ENCODE peak calls at places on chromosome 22, in five cellular contexts. J is HepG2, X is H1, G is SK-N-SH, E is K562. W is an unnamed sample.
A peak's percentile ranks its signal among the peaks of the same experiment; 100 is the strongest.

GRCh38 chr22:41562461-41562860 is 1.7 kb downstream of the CSDC2 start:
- DNase-seq in J (no peak), X (no peak), E (no peak), G (no peak), W (no peak)

GRCh38 chr22:32378703-32379272 is 21.1 kb downstream of the RFPL3 start:
- DNase-seq in J (peak; percentile 51), G (peak; percentile 80), E (peak; percentile 74), X (peak; percentile 91), W (no peak)

GRCh38 chr22:36048911-36049677 is 20.5 kb upstream of the RBFOX2 start:
- DNase-seq in J (no peak), G (no peak), X (no peak), E (peak; percentile 15), W (no peak)

GRCh38 chr22:36510966-36511881 is 4.4 kb upstream of the FOXRED2 start:
- DNase-seq in G (peak; percentile 62), X (peak; percentile 68), E (peak; percentile 26), J (peak; percentile 54), W (no peak)

GRCh38 chr22:32874330-32874729 is 72.8 kb downstream of the TIMP3 start:
- DNase-seq in E (no peak), X (no peak), G (no peak), J (no peak), W (no peak)

GRCh38 chr22:33579448-33580093 is 340.7 kb downstream of the LARGE1 start:
- DNase-seq in G (peak; percentile 67), J (peak; percentile 81), X (peak; percentile 94), E (peak; percentile 30), W (no peak)

GRCh38 chr22:23787910-23788309 is 1.1 kb downstream of the SMARCB1 start:
- DNase-seq in X (no peak), J (no peak), E (no peak), G (no peak), W (no peak)

GRCh38 chr22:36583546-36583945 is 54.6 kb upstream of the EIF3D start:
- DNase-seq in E (no peak), G (no peak), X (no peak), J (no peak), W (no peak)

GRCh38 chr22:19713650-19714319 is 518 bp upstream of the SEPTIN5 start:
- DNase-seq in J (no peak), E (no peak), X (peak; percentile 66), G (peak; percentile 90), W (no peak)

GRCh38 chr22:19715286-19715939 is 1.1 kb downstream of the SEPTIN5 start:
- DNase-seq in J (no peak), E (no peak), G (no peak), X (no peak), W (no peak)

GRCh38 chr22:19716041-19716828 is 1.9 kb downstream of the SEPTIN5 start:
- DNase-seq in J (no peak), G (no peak), E (no peak), X (no peak), W (no peak)

GRCh38 chr22:19713228-19713627 is 1.1 kb upstream of the SEPTIN5 start:
- DNase-seq in J (no peak), G (no peak), E (no peak), X (no peak), W (no peak)

DNA sequence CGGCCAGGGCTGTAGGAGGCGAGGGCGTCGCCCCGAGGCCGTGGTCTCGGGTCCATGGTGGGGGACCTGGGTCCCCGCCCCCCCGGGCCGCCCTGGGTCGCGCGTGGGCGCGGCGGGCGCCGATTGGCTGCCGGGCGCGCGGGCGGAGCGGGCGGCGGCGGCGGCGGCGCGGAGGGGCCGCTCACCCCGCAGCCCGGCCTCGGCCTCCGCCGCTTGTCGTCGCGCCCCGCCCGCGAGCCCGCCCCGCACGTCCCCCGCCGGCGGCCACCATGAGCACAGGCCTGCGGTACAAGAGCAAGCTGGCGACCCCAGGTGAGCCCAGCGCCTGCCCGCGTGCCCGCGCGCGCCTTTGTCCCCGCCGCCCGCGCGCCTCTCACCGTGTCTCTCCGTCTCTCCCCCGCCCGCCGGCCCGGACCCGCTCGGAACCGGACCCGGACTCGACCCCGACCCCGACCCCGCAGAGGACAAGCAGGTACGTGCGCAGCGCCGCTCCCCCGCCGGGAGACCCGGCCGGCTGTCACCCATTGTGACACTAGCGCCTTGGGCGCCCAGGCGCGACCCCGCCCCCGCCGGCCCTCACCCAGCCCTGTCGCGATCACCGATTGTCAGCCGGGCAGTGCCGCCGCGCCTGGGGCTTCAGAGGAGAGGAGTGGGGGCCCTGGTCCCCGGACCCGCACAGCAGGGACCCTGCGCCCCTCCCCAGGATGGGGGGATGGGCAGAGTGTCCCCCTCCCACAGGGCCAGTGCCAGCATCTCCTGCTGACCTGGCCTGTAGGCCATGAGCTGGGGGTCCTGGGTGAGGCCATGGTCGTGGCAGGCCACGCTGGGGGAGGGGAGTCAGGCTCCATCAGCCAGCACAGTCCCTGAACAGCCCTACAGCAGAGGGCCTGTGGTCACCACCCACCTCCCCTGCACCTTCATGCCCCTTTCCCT is at the start of gene SEPTIN5:
- DNase-seq in X (peak; percentile 60), E (peak; percentile 99), G (peak; percentile 83), J (no peak), W (no peak)
- TF ChIP-seq GABPA in X (no peak), E (no peak), G (no peak), J (no peak), W (no peak)

GRCh38 chr22:21990449-21991308 is 8.1 kb upstream of the TOP3B start:
- DNase-seq in J (no peak), X (no peak), E (peak; percentile 60), G (no peak), W (no peak)

GRCh38 chr22:21991774-21992173 is 9.2 kb upstream of the TOP3B start:
- DNase-seq in J (no peak), G (no peak), E (peak; percentile 54), X (no peak), W (no peak)

GRCh38 chr22:21991309-21991596 is 8.7 kb upstream of the TOP3B start:
- DNase-seq in G (no peak), X (no peak), J (no peak), E (no peak), W (no peak)

GRCh38 chr22:21994881-21995444 is 12.4 kb upstream of the TOP3B start:
- DNase-seq in E (no peak), G (no peak), X (no peak), J (no peak), W (no peak)

DNA sequence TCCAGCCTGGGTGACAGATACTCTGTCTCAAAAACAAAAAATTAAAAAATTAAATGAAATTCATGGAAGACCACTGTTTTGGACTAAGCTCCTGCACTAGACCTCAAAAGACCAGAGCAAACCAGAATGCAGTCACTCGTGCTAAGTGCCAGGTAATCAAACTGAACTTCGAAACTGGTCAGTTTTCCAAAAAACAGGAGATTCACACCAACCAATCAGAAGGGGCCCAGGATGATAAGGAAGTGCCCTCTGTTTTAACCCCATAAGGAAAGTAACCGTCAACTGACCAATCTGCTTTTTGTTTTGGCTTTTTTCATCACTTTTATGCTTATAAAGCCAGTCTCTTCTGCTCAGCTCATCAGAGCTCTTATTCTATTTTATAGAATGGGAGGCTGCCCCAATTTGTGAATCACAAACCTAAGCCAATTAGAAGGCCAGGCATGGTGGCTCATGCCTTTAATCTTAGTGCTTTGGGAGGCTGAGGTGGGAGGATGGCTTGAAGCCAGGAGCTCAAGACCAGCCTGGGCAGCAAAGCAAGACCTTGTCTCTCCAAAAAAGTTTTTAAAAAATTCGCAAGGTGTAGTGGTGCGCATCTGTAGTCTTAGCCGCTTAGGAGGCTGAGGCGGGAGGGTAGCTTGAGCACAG is 10.1 kb upstream of the TOP3B start:
- DNase-seq in X (no peak), J (no peak), E (peak; percentile 73), G (no peak), W (no peak)
- H3K27me3 ChIP-seq in X (peaks cover 97% of the 10 kb centered on the region), J (no peaks in the 10 kb centered on the region), E (peaks cover 16% of the 10 kb centered on the region), G (peaks cover 18% of the 10 kb centered on the region), W (no peaks in the 10 kb centered on the region)

DNA sequence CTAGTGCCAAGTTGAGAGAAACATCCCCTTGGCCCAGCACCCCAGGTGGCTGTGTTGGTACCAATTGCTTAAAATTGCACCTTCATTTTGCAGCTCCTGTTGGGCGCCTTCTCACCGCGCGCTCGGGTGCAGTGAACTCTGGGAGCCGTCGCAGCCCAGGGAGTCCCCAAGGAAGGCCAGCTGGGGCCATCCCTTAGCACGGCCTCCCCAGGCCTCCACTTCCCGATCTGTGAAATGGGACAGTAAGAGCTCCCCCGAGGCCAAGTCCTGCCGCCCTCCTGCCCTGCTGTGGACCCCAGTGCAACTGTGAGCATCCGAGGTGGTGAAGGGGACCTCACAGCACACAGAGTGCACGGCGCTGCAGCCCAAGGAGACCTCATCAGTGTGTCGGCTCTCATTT is 1234.1 kb downstream of the BRD1 start:
- DNase-seq in X (no peak), E (no peak), G (no peak), J (no peak), W (no peak)
- TF ChIP-seq GABPA in X (no peak), E (no peak), G (no peak), J (no peak), W (no peak)

GRCh38 chr22:22427542-22428065 is 80.9 kb downstream of the ZNF280B start:
- DNase-seq in J (no peak), E (no peak), X (no peak), G (no peak), W (no peak)
- H3K27me3 ChIP-seq in J (no peaks in the 10 kb centered on the region), E (peaks cover 52% of the 10 kb centered on the region), X (peaks cover 83% of the 10 kb centered on the region), G (peaks cover 7% of the 10 kb centered on the region), W (no peaks in the 10 kb centered on the region)

DNA sequence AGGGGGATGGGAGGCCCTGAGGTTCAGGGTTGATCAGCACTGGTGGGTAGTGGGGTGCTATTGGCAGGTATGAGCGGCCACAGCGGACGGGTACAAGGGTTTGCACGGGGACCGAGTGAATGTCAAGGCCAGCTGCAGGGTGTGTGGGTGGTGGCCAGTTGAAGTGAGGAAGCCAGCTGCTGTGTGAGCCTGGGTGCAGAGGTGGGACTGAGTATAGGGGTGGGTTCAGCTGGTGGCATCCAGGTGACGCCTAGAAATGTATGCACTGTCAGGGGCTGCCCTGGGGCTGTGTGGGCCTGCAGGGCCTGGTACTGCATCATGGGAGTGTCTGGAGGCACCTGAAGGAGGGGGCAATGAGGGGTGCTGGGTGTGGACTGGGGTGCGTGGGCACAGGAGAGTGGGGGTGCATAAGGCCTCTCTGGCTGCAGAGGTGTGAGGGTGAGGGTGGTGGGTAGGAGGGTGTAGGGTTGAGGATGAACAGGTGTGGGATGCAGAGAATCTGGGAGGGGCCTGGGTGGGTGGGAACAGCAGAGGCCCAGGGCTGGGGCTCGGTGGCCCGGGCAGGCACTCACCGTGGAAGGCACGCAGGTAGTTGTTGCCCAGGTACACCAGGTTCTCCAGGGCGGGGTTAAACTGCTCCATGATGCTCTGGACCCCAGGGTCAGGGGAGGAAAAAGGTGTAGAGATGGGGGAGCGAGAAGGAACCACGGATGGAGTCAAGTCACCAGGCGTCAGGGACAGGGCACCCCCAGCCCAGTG is 1.7 kb downstream of the BAIAP2L2 start:
- DNase-seq in G (no peak), E (no peak), J (no peak), X (no peak), W (no peak)
- TF ChIP-seq GABPA in G (no peak), E (no peak), J (no peak), X (no peak), W (no peak)

DNA sequence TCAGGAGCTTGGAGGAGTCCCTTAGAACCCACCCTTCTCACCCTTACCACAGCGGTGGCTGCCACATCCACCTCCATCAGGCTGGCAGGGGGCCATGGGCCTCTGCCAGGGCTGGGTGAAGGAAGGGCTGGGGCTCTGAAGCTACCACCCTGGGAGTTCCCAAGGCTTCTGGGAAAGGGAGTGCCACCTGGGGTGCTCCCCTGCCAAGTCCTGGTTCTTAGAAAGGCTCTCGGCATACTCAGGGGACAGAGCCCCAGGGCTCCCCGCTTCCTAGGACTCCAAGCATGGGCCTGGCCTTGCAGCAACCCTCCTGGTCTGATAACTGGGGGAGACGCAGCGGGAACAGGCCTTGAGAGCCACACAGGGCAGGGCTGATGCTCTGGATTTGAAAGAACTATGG is 438 bp upstream of the PLA2G3 start:
- DNase-seq in E (no peak), J (no peak), X (no peak), G (peak; percentile 15), W (no peak)
- H3K27me3 ChIP-seq in E (no peaks in the 10 kb centered on the region), J (peaks cover 6% of the 10 kb centered on the region), X (no peaks in the 10 kb centered on the region), G (peaks cover 4% of the 10 kb centered on the region), W (no peaks in the 10 kb centered on the region)

W was measured in GM12878.